ENCODE peak calls at places on chromosome 6, in six cellular contexts. M is RPMI7951; T is cerebellum; E is activated T-cell treated with anti-CD3 and anti-CD28 coated beads, Interleukin-2, amount 50 U/mL, for 24 hours; K is progenitor cell of endocrine pancreas; U is ELF-1. W is an unnamed sample.

GRCh38 chr6:36827261-36828079 is 11.8 kb downstream of the CPNE5 start:
- DNase-seq in E (no peak), K (no peak), T (no peak), U (no peak), M (peak; percentile 86), W (peak; percentile 65)

GRCh38 chr6:157442296-157442695 is 61.3 kb downstream of the ZDHHC14 start:
- DNase-seq in M (peak; percentile 81), E (no peak), T (no peak), U (no peak), K (no peak), W (no peak)

GRCh38 chr6:133447924-133448323 is 206.8 kb downstream of the EYA4 start:
- DNase-seq in E (no peak), U (no peak), T (no peak), M (no peak), K (no peak), W (no peak)

GRCh38 chr6:5435449-5435848 is 174.1 kb downstream of the FARS2 start:
- DNase-seq in T (no peak), K (no peak), U (no peak), E (no peak), M (peak; percentile 81), W (no peak)

GRCh38 chr6:73943401-73943800 is 247.4 kb downstream of the CD109 start:
- DNase-seq in T (no peak), M (no peak), U (no peak), E (no peak), K (no peak), W (no peak)

GRCh38 chr6:139909992-139910391 is 535.5 kb upstream of the CITED2 start:
- DNase-seq in K (no peak), T (no peak), M (no peak), U (no peak), E (no peak), W (no peak)

GRCh38 chr6:135537782-135538301 is 40.3 kb upstream of the AHI1 start:
- DNase-seq in E (peak; percentile 47), K (no peak), U (peak; percentile 5), T (no peak), M (peak; percentile 58), W (peak; percentile 66)

GRCh38 chr6:29656798-29657197 is at the start of gene MOG:
- DNase-seq in U (no peak), M (no peak), E (no peak), T (no peak), K (no peak), W (no peak)

GRCh38 chr6:156396791-156397418 is 380.3 kb upstream of the ARID1B start:
- DNase-seq in K (no peak), E (peak; percentile 38), U (no peak), M (no peak), T (no peak), W (peak; percentile 75)

GRCh38 chr6:7673063-7673536 is 52.8 kb upstream of the BMP6 start:
- DNase-seq in M (peak; percentile 80), U (peak; percentile 93), K (no peak), E (no peak), T (no peak), W (no peak)

W was measured in activated effector memory CD4-positive, alpha-beta T cell treated with anti-CD3 and anti-CD28 coated beads, Interleukin-2, amount 50 U/mL, for 16 hours.